ENCODE peak calls at places on chromosomes 1 and 21, in six cellular contexts. J, V, A, I, L and R are unnamed samples.

GRCh38 chr1:210332719-210333398 is 4.2 kb downstream of the HHAT start:
- DNase-seq in J (no peak), A (no peak), I (peak; percentile 73), L (peak; percentile 58), V (peak; percentile 36), R (no peak)

GRCh38 chr21:34362670-34363069 is 1.1 kb upstream of the KCNE2 start:
- DNase-seq in A (no peak), V (no peak), J (no peak), I (no peak), L (no peak), R (no peak)

GRCh38 chr1:26824735-26825134 is 1.8 kb upstream of the ZDHHC18 start:
- DNase-seq in A (no peak), J (no peak), I (no peak), V (no peak), L (no peak), R (no peak)

GRCh38 chr1:151986501-151987190 is 7.0 kb downstream of the S100A10 start:
- DNase-seq in L (no peak), V (no peak), I (no peak), A (no peak), J (no peak), R (no peak)

GRCh38 chr1:1153874-1154273 is 19.8 kb upstream of the TTLL10 start:
- DNase-seq in I (no peak), A (no peak), V (peak; percentile 25), J (no peak), L (no peak), R (no peak)

GRCh38 chr1:226424228-226425003 is 16.5 kb upstream of the PARP1 start:
- DNase-seq in J (no peak), V (peak; percentile 44), A (peak; percentile 49), L (peak; percentile 69), I (peak; percentile 61), R (no peak)

GRCh38 chr1:162942903-162943567 is 82.1 kb upstream of the CCDC190 start:
- DNase-seq in A (no peak), V (peak; percentile 53), I (peak; percentile 31), L (no peak), J (no peak), R (no peak)

GRCh38 chr1:171983584-171983983 is 142.3 kb downstream of the DNM3 start:
- DNase-seq in J (no peak), V (peak; percentile 51), L (no peak), I (peak; percentile 29), A (no peak), R (no peak)

GRCh38 chr1:64223329-64224151 is 20.1 kb downstream of the UBE2U start:
- DNase-seq in I (peak; percentile 96), V (peak; percentile 89), J (no peak), A (peak; percentile 4), L (peak; percentile 27), R (no peak)

GRCh38 chr1:31715097-31715872 is 11.5 kb upstream of the COL16A1 start:
- DNase-seq in I (peak; percentile 89), A (peak; percentile 87), L (peak; percentile 70), J (peak; percentile 64), V (peak; percentile 90), R (peak; percentile 33)

GRCh38 chr1:194104247-194104844 is 917.9 kb upstream of the B3GALT2 start:
- DNase-seq in L (no peak), V (no peak), J (no peak), A (no peak), I (no peak), R (no peak)

GRCh38 chr1:61138305-61138704 is 55.9 kb downstream of the NFIA start:
- DNase-seq in V (no peak), J (no peak), A (no peak), L (no peak), I (no peak), R (no peak)

GRCh38 chr1:224730950-224731349 is 114.8 kb downstream of the CNIH3 start:
- DNase-seq in I (no peak), V (peak; percentile 71), L (no peak), A (no peak), J (no peak), R (no peak)

GRCh38 chr1:114559356-114559755 is 22.1 kb downstream of the BCAS2 start:
- DNase-seq in V (no peak), J (no peak), I (no peak), L (peak; percentile 6), A (no peak), R (no peak)

GRCh38 chr1:165369255-165369848 is 12.8 kb upstream of the LMX1A start:
- DNase-seq in A (peak; percentile 48), V (peak; percentile 51), I (no peak), J (peak; percentile 61), L (peak; percentile 72), R (no peak)

GRCh38 chr21:44445413-44445812 is 9.9 kb upstream of the LRRC3 start:
- DNase-seq in J (no peak), L (no peak), A (no peak), V (no peak), I (no peak), R (no peak)

GRCh38 chr1:98172022-98172421 is 251.2 kb upstream of the DPYD start:
- DNase-seq in L (no peak), I (peak; percentile 24), A (no peak), J (no peak), V (no peak), R (no peak)

GRCh38 chr1:32904797-32905196 is 3.6 kb upstream of the TMEM54 start:
- DNase-seq in I (no peak), V (no peak), A (no peak), J (no peak), L (no peak), R (no peak)

GRCh38 chr1:90262791-90263190 is 267.9 kb downstream of the ZNF326 start:
- DNase-seq in J (no peak), I (peak; percentile 6), V (no peak), L (no peak), A (no peak), R (no peak)

GRCh38 chr1:159825564-159825963 is 1.1 kb upstream of the SLAMF8 start:
- DNase-seq in V (no peak), J (no peak), A (no peak), I (no peak), L (no peak), R (no peak)

GRCh38 chr1:229843627-229844238 is 217.7 kb downstream of the URB2 start:
- DNase-seq in I (peak; percentile 7), J (no peak), L (no peak), A (peak; percentile 44), V (peak; percentile 99), R (no peak)
- TF ChIP-seq CTCF in I (no peak), J (no peak), L (peak; percentile 16), A (no peak), V (peak; percentile 37), R (no peak)

DNA sequence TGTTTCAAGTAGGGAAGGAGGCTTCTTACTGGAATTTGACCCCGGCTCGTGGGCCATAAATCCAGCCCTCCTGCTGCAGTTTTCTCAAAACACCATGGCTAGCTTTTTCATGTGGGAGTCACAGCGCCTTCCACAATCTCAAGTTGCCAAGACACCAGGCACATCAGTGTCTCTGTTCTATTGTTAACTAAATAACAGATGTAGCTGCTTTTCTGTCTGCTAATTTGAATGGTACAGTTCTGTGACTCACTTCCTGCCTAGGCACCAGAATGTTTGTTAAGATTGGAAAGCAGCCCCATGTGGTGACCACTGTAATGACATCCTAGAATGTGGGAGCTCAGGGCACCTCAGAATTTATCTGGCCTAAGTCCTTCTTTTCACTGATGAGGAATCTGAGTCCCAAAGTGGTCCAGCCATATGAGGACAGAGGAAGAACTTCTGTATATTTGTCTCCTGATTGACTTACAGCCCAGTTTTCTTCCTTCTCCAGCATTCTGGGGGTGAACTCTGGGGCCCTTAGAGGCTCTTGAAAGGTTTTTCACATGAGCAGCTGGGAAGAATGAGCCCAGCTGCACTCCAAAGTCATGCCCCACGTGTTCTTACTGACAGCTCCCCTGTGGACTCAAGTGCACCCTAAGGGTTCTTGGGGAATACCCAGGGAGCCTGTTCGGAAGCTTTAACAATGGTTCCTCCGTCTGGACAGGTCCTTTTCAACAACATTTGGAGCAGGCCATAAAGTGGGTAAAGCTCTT is 27.5 kb downstream of the TRIM45 start:
- DNase-seq in L (peak; percentile 33), A (peak; percentile 10), V (peak; percentile 70), I (peak; percentile 95), J (no peak), R (no peak)
- TF ChIP-seq CTCF in L (no peak), A (no peak), V (peak; percentile 30), I (no peak), J (peak; percentile 28), R (no peak)

GRCh38 chr1:62530516-62531154 is 66.7 kb upstream of the ANGPTL3 start:
- DNase-seq in J (peak; percentile 31), I (peak; percentile 32), A (peak; percentile 10), V (peak; percentile 9), L (no peak), R (no peak)
- TF ChIP-seq CTCF in J (peak; percentile 67), I (peak; percentile 45), A (peak; percentile 66), V (peak; percentile 32), L (no peak), R (no peak)

DNA sequence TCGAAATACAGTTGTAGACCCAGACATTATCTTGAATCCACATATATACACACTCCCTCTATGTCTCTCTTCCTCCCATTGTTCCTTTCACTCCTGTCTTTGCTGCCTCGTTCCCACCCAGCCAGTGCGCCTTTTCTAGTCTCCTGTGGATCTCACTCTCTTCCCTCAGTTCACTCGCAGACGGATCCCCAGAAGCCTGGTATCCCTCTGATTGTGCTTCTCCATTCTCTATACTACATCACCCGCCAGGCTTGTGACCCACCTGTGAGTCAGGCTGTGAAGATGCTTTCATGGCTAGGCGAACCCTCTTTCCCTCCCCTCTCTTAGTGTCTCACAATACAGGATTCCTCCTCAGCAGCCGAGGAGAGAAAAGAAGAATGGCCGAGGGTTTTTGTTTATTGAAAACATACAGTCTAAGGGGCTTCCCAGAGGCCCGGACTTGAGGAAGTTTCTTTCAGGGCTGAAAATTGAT is 1.5 kb downstream of the HCN3 start:
- DNase-seq in A (no peak), L (no peak), V (no peak), I (no peak), J (no peak), R (no peak)
- TF ChIP-seq CTCF in A (no peak), L (no peak), V (no peak), I (no peak), J (peak; percentile 9), R (no peak)